ENCODE peak calls at places on chromosomes 5 and 9, in four cellular contexts. One of them, this sample, is unnamed.

GRCh38 chr9:20684865-20685696 is 1.0 kb downstream of the FOCAD start:
- DNase-seq in HL-60: no peak
- DNase-seq in SK-N-SH: no peak
- DNase-seq in HepG2: no peak
- DNase-seq in this sample: no peak

GRCh38 chr5:149140197-149141002 is 893 bp upstream of the ABLIM3 start:
- DNase-seq in HepG2: no peak
- DNase-seq in HL-60: no peak
- DNase-seq in SK-N-SH: no peak
- DNase-seq in this sample: no peak

GRCh38 chr5:112551437-112552018 is 132.5 kb upstream of the EPB41L4A start:
- DNase-seq in HL-60: peak
- DNase-seq in SK-N-SH: peak
- DNase-seq in HepG2: peak
- DNase-seq in this sample: no peak

GRCh38 chr9:122821278-122821952 is 7.0 kb downstream of the PDCL start:
- DNase-seq in HL-60: peak
- DNase-seq in SK-N-SH: no peak
- DNase-seq in HepG2: no peak
- DNase-seq in this sample: no peak

GRCh38 chr5:135208555-135209494 is 174.8 kb upstream of the PITX1 start:
- DNase-seq in HepG2: peak
- DNase-seq in HL-60: no peak
- DNase-seq in SK-N-SH: no peak
- DNase-seq in this sample: peak

GRCh38 chr9:109143881-109144562 is 23.0 kb downstream of the FRRS1L start:
- DNase-seq in HL-60: peak
- DNase-seq in SK-N-SH: peak
- DNase-seq in HepG2: peak
- DNase-seq in this sample: no peak

GRCh38 chr5:83718195-83718825 is 2.3 kb downstream of the HAPLN1 start:
- DNase-seq in HepG2: peak
- DNase-seq in HL-60: peak
- DNase-seq in SK-N-SH: peak
- DNase-seq in this sample: no peak

GRCh38 chr9:116661037-116661954 is 25.8 kb upstream of the TRIM32 start:
- DNase-seq in HepG2: peak
- DNase-seq in HL-60: peak
- DNase-seq in SK-N-SH: peak
- DNase-seq in this sample: no peak

GRCh38 chr5:95081500-95082355 is 203.2 kb downstream of the MCTP1 start:
- DNase-seq in HL-60: peak
- DNase-seq in SK-N-SH: no peak
- DNase-seq in HepG2: peak
- DNase-seq in this sample: no peak

GRCh38 chr9:130579738-130580463 is 524 bp downstream of the FUBP3 start:
- DNase-seq in HepG2: no peak
- DNase-seq in HL-60: no peak
- DNase-seq in SK-N-SH: no peak
- DNase-seq in this sample: no peak

GRCh38 chr5:177468329-177469058 is 4.9 kb downstream of the DBN1 start:
- DNase-seq in HepG2: peak
- DNase-seq in HL-60: no peak
- DNase-seq in SK-N-SH: no peak
- DNase-seq in this sample: no peak

DNA sequence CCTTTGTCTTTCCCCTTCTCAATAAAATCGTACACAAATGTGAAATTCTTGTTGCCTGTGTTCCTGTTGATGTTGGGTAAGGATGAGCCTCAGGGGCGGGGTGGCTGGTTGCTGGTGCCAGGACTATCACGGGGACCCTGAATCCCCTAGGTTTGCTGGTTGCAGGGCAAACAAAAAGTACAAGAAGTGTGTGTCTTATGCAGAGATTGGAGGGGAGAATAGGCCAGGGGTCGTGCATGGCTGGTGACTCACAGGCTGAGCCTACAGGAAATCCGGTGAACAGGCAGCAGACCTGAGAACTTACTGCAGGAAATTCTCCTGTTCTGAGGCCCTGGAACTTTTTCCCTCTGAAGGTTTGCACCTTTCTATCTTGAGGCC is 5.5 kb downstream of the ANXA2R start:
- DNase-seq in HL-60: no peak
- DNase-seq in SK-N-SH: no peak
- DNase-seq in HepG2: no peak
- DNase-seq in this sample: no peak
- TF ChIP-seq POLR2AphosphoS5 in HL-60: no peak
- TF ChIP-seq POLR2AphosphoS5 in SK-N-SH: no peak
- TF ChIP-seq POLR2AphosphoS5 in HepG2: no peak
- TF ChIP-seq POLR2AphosphoS5 in this sample: no peak

DNA sequence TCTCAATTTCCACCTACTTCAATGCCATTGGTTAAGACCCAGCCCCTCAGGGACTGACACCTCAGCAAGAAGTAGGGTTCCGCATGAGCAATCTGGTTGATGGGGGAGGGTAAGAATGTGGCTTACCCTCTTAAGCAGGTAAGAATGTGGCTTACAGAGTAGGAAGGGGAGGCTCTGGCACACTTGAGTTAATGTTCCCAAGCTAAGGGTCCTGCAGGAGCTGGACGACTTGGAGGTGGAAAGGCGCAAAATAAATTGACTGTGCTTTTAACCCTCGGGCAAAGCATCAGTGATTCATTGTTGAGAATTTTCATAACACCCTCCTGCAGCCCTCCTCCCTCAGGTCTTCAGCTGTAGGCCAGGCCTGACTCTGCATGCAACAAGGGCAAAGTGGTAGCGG is 24.9 kb upstream of the ADRA1B start:
- DNase-seq in SK-N-SH: no peak
- DNase-seq in HepG2: no peak
- DNase-seq in HL-60: no peak
- DNase-seq in this sample: no peak
- H3K27ac ChIP-seq in SK-N-SH: no peak
- H3K27ac ChIP-seq in HepG2: no peak
- H3K27ac ChIP-seq in HL-60: no peak
- H3K27ac ChIP-seq in this sample: no peak

GRCh38 chr9:124308606-124309310 is 51.0 kb downstream of the NEK6 start:
- DNase-seq in HepG2: no peak
- DNase-seq in HL-60: no peak
- DNase-seq in SK-N-SH: no peak
- DNase-seq in this sample: no peak

GRCh38 chr9:124307379-124308030 is 49.8 kb downstream of the NEK6 start:
- DNase-seq in HepG2: no peak
- DNase-seq in SK-N-SH: no peak
- DNase-seq in HL-60: no peak
- DNase-seq in this sample: no peak

GRCh38 chr9:124302921-124303320 is 45.2 kb downstream of the NEK6 start:
- DNase-seq in HL-60: no peak
- DNase-seq in HepG2: no peak
- DNase-seq in SK-N-SH: no peak
- DNase-seq in this sample: no peak

GRCh38 chr9:124304285-124304684 is 46.5 kb downstream of the NEK6 start:
- DNase-seq in HL-60: no peak
- DNase-seq in HepG2: no peak
- DNase-seq in SK-N-SH: no peak
- DNase-seq in this sample: no peak

DNA sequence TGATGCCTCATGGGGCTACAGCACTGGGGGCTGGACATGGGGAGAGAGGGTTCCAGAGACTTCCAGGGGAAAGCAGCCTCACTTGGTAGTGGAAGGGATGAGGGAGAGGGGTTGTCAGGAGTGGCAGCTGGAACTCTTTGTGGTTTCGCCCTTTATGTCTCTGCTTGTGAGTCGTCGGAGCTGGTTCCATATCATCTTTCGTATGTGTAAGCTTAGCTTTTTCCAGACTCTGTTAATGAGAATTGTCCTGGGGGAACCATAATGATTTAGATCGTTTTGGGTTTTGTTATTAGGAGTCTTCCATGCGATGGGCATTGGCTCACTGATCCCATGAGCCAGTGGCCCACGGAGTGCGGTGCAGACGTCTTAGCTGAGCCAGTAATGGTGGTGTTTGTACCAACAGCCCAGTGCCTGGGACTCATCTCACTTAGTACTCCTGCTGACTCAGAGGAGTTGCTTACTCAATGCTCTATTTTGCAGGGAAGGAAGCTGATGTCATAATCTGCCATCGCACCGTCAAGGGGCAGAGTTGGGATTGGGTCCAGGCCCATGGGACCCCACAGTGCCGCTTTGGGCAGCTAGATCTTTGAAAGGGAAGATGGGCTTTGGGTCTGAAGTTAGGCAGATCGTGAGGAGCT is 48.5 kb downstream of the NEK6 start:
- DNase-seq in HL-60: peak
- DNase-seq in SK-N-SH: no peak
- DNase-seq in HepG2: no peak
- DNase-seq in this sample: no peak
- TF ChIP-seq POLR2AphosphoS5 in HL-60: no peak
- TF ChIP-seq POLR2AphosphoS5 in SK-N-SH: no peak
- TF ChIP-seq POLR2AphosphoS5 in HepG2: no peak
- TF ChIP-seq POLR2AphosphoS5 in this sample: no peak

GRCh38 chr9:33354651-33355211 is 47.6 kb downstream of the AQP7 start:
- DNase-seq in SK-N-SH: no peak
- DNase-seq in HL-60: no peak
- DNase-seq in HepG2: no peak
- DNase-seq in this sample: no peak
- H3K27ac ChIP-seq in SK-N-SH: no peak
- H3K27ac ChIP-seq in HL-60: no peak
- H3K27ac ChIP-seq in HepG2: no peak
- H3K27ac ChIP-seq in this sample: no peak

GRCh38 chr9:35909687-35910612 is 660 bp downstream of the SPAAR start:
- DNase-seq in HL-60: no peak
- DNase-seq in HepG2: no peak
- DNase-seq in SK-N-SH: no peak
- DNase-seq in this sample: no peak
- TF ChIP-seq POLR2AphosphoS5 in HL-60: no peak
- TF ChIP-seq POLR2AphosphoS5 in HepG2: no peak
- TF ChIP-seq POLR2AphosphoS5 in SK-N-SH: no peak
- TF ChIP-seq POLR2AphosphoS5 in this sample: no peak

GRCh38 chr9:136335296-136336155 is 8.2 kb downstream of the GPSM1 start:
- DNase-seq in HL-60: no peak
- DNase-seq in HepG2: no peak
- DNase-seq in SK-N-SH: no peak
- DNase-seq in this sample: no peak
- H3K27ac ChIP-seq in HL-60: no peak
- H3K27ac ChIP-seq in HepG2: no peak
- H3K27ac ChIP-seq in SK-N-SH: no peak
- H3K27ac ChIP-seq in this sample: no peak

GRCh38 chr5:88672644-88673493 is 210.1 kb downstream of the MEF2C start:
- DNase-seq in HepG2: no peak
- DNase-seq in SK-N-SH: no peak
- DNase-seq in HL-60: no peak
- DNase-seq in this sample: no peak

GRCh38 chr5:88675159-88675757 is 207.7 kb downstream of the MEF2C start:
- DNase-seq in SK-N-SH: no peak
- DNase-seq in HL-60: no peak
- DNase-seq in HepG2: no peak
- DNase-seq in this sample: no peak

GRCh38 chr5:88675758-88676636 is 207.0 kb downstream of the MEF2C start:
- DNase-seq in HepG2: no peak
- DNase-seq in HL-60: no peak
- DNase-seq in SK-N-SH: peak
- DNase-seq in this sample: no peak

GRCh38 chr5:88676637-88677481 is 206.1 kb downstream of the MEF2C start:
- DNase-seq in HepG2: no peak
- DNase-seq in HL-60: no peak
- DNase-seq in SK-N-SH: no peak
- DNase-seq in this sample: no peak

GRCh38 chr5:88674262-88675158 is 208.5 kb downstream of the MEF2C start:
- DNase-seq in SK-N-SH: no peak
- DNase-seq in HepG2: no peak
- DNase-seq in HL-60: no peak
- DNase-seq in this sample: no peak
- TF ChIP-seq POLR2AphosphoS5 in SK-N-SH: no peak
- TF ChIP-seq POLR2AphosphoS5 in HepG2: no peak
- TF ChIP-seq POLR2AphosphoS5 in HL-60: no peak
- TF ChIP-seq POLR2AphosphoS5 in this sample: no peak

GRCh38 chr9:89874351-89875321 is 269.8 kb downstream of the GADD45G start:
- DNase-seq in SK-N-SH: peak
- DNase-seq in HepG2: no peak
- DNase-seq in HL-60: no peak
- DNase-seq in this sample: peak
- H3K27ac ChIP-seq in SK-N-SH: no peak
- H3K27ac ChIP-seq in HepG2: no peak
- H3K27ac ChIP-seq in HL-60: no peak
- H3K27ac ChIP-seq in this sample: peak

GRCh38 chr5:132383984-132384383 is 14.5 kb downstream of the SLC22A5 start:
- DNase-seq in HepG2: no peak
- DNase-seq in HL-60: no peak
- DNase-seq in SK-N-SH: no peak
- DNase-seq in this sample: peak

GRCh38 chr5:132387649-132388117 is 18.2 kb downstream of the SLC22A5 start:
- DNase-seq in HepG2: no peak
- DNase-seq in SK-N-SH: peak
- DNase-seq in HL-60: peak
- DNase-seq in this sample: peak

GRCh38 chr5:132386644-132387286 is 17.3 kb downstream of the SLC22A5 start:
- DNase-seq in HepG2: peak
- DNase-seq in HL-60: peak
- DNase-seq in SK-N-SH: peak
- DNase-seq in this sample: peak

GRCh38 chr5:132384506-132384905 is 15.0 kb downstream of the SLC22A5 start:
- DNase-seq in SK-N-SH: no peak
- DNase-seq in HL-60: no peak
- DNase-seq in HepG2: no peak
- DNase-seq in this sample: peak

DNA sequence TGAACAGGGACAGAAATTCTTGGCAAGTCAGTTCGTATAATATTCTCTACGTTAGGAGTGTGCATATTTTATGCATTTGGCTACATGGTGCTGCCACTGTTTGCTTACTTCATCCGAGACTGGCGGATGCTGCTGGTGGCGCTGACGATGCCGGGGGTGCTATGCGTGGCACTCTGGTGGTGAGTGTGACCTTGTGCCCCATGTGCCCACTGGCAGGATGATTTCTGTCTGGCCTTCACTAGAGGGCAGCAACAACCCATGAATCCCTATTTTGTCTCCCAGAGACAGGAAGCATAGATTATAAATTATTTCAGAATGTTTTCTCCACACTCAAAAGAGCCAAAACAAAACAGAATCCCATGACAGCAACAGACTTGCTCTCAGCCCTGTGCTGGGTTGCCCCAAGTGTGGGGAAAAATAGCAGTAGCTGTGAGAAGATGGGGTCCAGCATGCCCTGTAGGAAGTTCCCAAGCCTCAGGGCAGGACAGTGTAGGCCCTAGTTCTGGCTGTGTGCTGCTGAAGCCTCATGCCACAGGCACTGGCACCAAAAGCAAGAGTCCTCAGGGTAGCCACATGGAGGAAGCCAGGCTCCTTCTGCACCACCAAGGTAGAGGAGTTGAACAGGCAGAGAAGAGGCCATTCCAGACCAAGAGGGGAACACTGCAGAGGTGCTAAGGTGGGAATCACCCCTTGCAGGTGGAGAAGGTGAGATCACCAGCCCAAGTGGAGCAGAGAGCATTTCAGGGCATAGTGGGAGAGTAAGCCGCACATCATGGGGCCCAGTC is 16.0 kb downstream of the SLC22A5 start:
- DNase-seq in HepG2: peak
- DNase-seq in SK-N-SH: peak
- DNase-seq in HL-60: peak
- DNase-seq in this sample: no peak
- TF ChIP-seq POLR2AphosphoS5 in HepG2: no peak
- TF ChIP-seq POLR2AphosphoS5 in SK-N-SH: no peak
- TF ChIP-seq POLR2AphosphoS5 in HL-60: no peak
- TF ChIP-seq POLR2AphosphoS5 in this sample: no peak

GRCh38 chr9:120571443-120572257 is 8.3 kb downstream of the CDK5RAP2 start:
- DNase-seq in SK-N-SH: peak
- DNase-seq in HL-60: no peak
- DNase-seq in HepG2: peak
- DNase-seq in this sample: no peak
- H3K27ac ChIP-seq in SK-N-SH: peak
- H3K27ac ChIP-seq in HL-60: no peak
- H3K27ac ChIP-seq in HepG2: peak
- H3K27ac ChIP-seq in this sample: no peak

This sample was measured in vagina.